ENCODE peak calls at places on chromosome 22, in four cellular contexts. G is A549, A is ovary, Z is upper lobe of left lung. R is an unnamed sample.

GRCh38 chr22:46979506-46979905 is 217.1 kb downstream of the TBC1D22A start:
- DNase-seq in G (no peak), A (no peak), Z (no peak), R (no peak)

GRCh38 chr22:47233316-47234243 is 471.1 kb downstream of the TBC1D22A start:
- DNase-seq in G (no peak), A (no peak), Z (no peak), R (no peak)

GRCh38 chr22:27597703-27598444 is 203.7 kb downstream of the MN1 start:
- DNase-seq in G (no peak), A (no peak), Z (no peak), R (no peak)

GRCh38 chr22:27115816-27116256 is 458.4 kb downstream of the MIAT start:
- DNase-seq in G (peak), A (no peak), Z (no peak), R (peak)

GRCh38 chr22:40593460-40594273 is 42.9 kb downstream of the MRTFA start:
- DNase-seq in G (no peak), A (no peak), Z (no peak), R (no peak)

GRCh38 chr22:27124336-27125023 is 467.1 kb downstream of the MIAT start:
- DNase-seq in G (no peak), A (no peak), Z (no peak), R (no peak)

GRCh38 chr22:27501191-27501936 is 300.2 kb downstream of the MN1 start:
- DNase-seq in G (no peak), A (no peak), Z (no peak), R (no peak)

GRCh38 chr22:42269407-42270177 is 861 bp downstream of the TCF20 start:
- DNase-seq in G (peak), A (no peak), Z (peak), R (peak)

GRCh38 chr22:48755332-48755949 is 1072.2 kb downstream of the BRD1 start:
- DNase-seq in G (no peak), A (no peak), Z (peak), R (peak)

GRCh38 chr22:49964136-49964492 is 3.5 kb downstream of the PIM3 start:
- DNase-seq in G (no peak), A (no peak), Z (peak), R (peak)
- H3K4me3 ChIP-seq in G (no peak), A (no peak), Z (peak), R (peak)

DNA sequence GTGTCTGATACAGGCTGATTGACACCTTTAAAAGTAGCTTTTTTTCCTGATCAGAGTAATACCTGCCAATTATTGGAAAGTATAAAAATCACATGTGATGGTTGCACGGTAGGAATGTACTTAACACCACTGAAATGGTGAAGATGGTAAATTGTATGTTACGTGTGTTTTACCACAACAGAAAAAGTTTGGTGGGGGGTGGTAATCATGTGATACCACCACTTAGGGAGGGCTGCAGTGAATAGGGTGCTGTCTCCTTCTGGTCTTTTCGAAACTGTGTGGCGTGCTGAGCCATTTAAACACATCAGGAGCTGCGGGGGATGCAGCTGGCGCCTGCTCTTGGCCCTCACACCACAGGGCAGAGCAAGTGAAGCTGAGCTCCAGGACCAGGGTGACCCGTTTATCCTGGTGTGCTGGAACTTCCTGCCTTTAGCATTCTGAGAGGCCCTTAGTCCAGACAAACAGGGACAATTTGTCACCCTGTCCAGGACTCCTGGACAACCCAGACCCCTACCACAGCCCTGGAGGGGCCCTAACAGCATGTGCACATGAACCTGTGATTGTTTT is 2.6 kb downstream of the SYNGR1 start:
- DNase-seq in G (no peak), A (no peak), Z (no peak), R (no peak)
- H3K27ac ChIP-seq in G (no peak), A (no peak), Z (no peak), R (no peak)

GRCh38 chr22:37045958-37046357 is 5.6 kb upstream of the KCTD17 start:
- DNase-seq in G (peak), A (no peak), Z (no peak), R (no peak)
- TF ChIP-seq EP300 in G (no peak), A (no peak), Z (no peak), R (no peak)

GRCh38 chr22:36746571-36746970 is 29.3 kb downstream of the IFT27 start:
- DNase-seq in G (no peak), A (no peak), Z (peak), R (no peak)
- H3K4me3 ChIP-seq in G (no peak), A (no peak), Z (no peak), R (no peak)

GRCh38 chr22:35307372-35307771 is 7.7 kb downstream of the TOM1 start:
- DNase-seq in G (no peak), A (no peak), Z (no peak), R (no peak)
- H3K27ac ChIP-seq in G (no peak), A (no peak), Z (no peak), R (no peak)

GRCh38 chr22:45239378-45240136 is 1.1 kb downstream of the KIAA0930 start:
- DNase-seq in G (no peak), A (no peak), Z (peak), R (no peak)
- TF ChIP-seq EP300 in G (no peak), A (no peak), Z (no peak), R (no peak)

GRCh38 chr22:32476286-32476685 is 1.7 kb downstream of the FBXO7 start:
- DNase-seq in G (no peak), A (no peak), Z (no peak), R (no peak)
- H3K4me3 ChIP-seq in G (peak), A (peak), Z (no peak), R (peak)

DNA sequence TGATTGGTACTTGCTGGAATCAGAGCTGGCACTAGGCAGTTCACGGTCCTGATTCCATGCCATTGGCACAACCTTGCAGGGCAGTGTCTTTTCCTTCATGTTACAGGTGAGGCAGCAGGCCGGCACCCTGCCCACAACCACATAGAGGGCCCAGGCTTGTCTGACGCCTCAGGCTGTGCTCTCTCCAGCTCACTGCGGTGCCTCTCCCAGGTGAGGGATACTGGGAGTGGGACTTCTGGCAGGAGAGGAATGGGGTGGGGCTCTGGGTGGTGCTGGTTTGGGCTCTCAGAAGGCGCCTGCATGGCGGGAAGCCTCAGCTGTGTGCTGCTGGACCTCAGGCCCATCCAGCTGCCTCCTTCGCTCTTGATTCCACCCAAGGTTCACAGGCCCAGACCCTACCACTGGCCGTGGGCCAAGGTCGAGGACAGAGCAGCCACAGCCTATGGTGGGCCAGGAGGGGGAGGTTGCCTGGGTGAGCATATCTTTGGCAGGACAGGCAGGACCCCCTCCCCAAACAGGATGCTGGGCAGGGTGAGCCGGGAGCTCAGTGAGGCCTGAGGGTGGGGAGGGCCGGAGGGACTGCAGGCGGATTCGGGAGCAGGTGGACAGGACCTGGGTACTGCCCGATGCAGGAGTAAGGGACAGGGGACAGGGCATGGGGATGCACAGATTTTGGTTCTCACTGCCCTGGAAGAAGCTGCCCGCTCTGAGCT is 7.0 kb upstream of the MPPED1 start:
- DNase-seq in G (no peak), A (no peak), Z (no peak), R (peak)
- H3K27ac ChIP-seq in G (no peak), A (no peak), Z (no peak), R (no peak)

DNA sequence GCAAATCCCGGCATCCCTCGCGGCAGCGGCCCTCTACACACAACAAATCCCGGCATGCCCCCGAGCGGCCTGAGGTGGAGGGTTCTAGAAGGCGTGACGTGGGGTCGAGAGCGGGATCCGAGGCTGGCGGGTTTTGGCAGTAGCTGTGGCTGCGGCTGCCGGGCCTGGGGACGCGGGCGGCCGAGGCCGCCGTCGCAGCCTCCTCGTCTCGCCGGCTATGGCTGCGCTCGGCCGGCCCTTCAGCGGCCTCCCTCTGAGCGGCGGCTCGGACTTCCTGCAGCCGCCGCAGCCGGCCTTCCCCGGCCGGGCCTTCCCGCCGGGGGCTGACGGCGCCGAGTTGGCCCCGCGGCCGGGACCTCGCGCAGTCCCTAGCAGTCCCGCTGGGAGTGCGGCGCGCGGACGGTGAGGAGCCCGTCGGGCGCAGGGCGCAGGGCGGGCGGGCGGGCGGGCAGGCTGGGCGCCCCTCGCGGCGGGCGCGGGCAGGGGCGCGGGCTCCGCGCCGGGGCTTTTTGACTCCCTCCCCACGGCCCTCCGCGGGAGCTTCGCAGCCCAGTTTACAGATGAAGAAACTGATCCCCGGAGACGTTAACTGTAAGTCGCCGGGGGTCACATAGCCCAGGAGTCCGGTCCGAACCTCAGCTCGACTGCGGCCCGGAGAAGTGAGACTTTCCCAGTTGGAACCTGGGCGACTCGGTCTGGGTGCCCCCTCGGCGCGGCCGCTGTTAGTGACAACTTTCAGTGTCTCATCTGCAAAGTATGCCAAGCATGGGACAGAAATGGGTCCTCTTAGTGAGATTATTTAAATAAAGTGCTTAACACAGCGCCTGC is at the start of gene CCDC117:
- DNase-seq in G (peak), A (peak), Z (peak), R (peak)
- TF ChIP-seq EP300 in G (no peak), A (no peak), Z (no peak), R (no peak)

R was measured in stomach.